ENCODE peak calls at places on chromosomes 1 and 21, in ten cellular contexts. T is mesenchymal stem cell; U is hepatocyte; F is CD8-positive, alpha-beta memory T cell; S is H7; A is heart left ventricle; J is aorta; N is thoracic aorta; C is brain microvascular endothelial cell; O is dorsolateral prefrontal cortex. H is an unnamed sample.

GRCh38 chr21:41953249-41953830 is 478 bp downstream of the C2CD2 start:
- DNase-seq in T (peak; percentile 26), U (peak; percentile 42), N (no peak), O (no peak), A (peak; percentile 40), J (no peak), C (no peak), S (peak; percentile 77), F (no peak), H (no peak)

GRCh38 chr1:43066578-43066977 is 105.5 kb downstream of the EBNA1BP2 start:
- DNase-seq in F (no peak), J (no peak), N (no peak), O (no peak), T (no peak), A (no peak), U (no peak), S (peak; percentile 14), C (no peak), H (no peak)

GRCh38 chr21:39628380-39628779 is 15.6 kb downstream of the B3GALT5 start:
- DNase-seq in J (no peak), N (no peak), T (no peak), S (no peak), F (no peak), C (no peak), A (no peak), O (no peak), U (no peak), H (no peak)

GRCh38 chr1:29812397-29813135 is 576.2 kb downstream of the PTPRU start:
- DNase-seq in F (no peak), O (no peak), T (no peak), A (no peak), S (no peak), J (peak; percentile 45), C (no peak), N (no peak), U (no peak), H (no peak)

GRCh38 chr1:101371259-101371658 is 134.4 kb downstream of the S1PR1 start:
- DNase-seq in T (peak; percentile 76), N (no peak), O (no peak), F (no peak), C (peak; percentile 79), A (no peak), U (no peak), S (no peak), J (no peak), H (peak; percentile 52)

GRCh38 chr1:64721576-64722145 is 23.2 kb upstream of the RAVER2 start:
- DNase-seq in J (no peak), F (no peak), S (no peak), U (no peak), N (no peak), C (no peak), T (no peak), A (peak; percentile 24), O (no peak), H (no peak)

GRCh38 chr1:156282143-156282478 is 514 bp downstream of the SMG5 start:
- DNase-seq in U (peak; percentile 78), A (no peak), T (no peak), C (no peak), O (no peak), J (no peak), N (no peak), F (no peak), S (no peak), H (no peak)

GRCh38 chr1:233518344-233518743 is 95.6 kb upstream of the KCNK1 start:
- DNase-seq in U (peak; percentile 44), T (peak; percentile 3), A (no peak), O (no peak), C (no peak), F (no peak), N (no peak), J (no peak), S (peak; percentile 70), H (no peak)

GRCh38 chr1:114353233-114353632 is 157.8 kb downstream of the TRIM33 start:
- DNase-seq in O (peak; percentile 39), T (no peak), J (peak; percentile 91), U (peak; percentile 64), S (peak; percentile 60), N (no peak), F (no peak), C (peak; percentile 43), A (peak; percentile 65), H (peak; percentile 92)

GRCh38 chr1:151993084-151993733 is 450 bp downstream of the S100A10 start:
- DNase-seq in S (peak; percentile 65), N (no peak), T (no peak), J (peak; percentile 83), O (no peak), C (no peak), F (peak; percentile 59), A (peak; percentile 40), U (peak; percentile 35), H (no peak)
- H3K27me3 ChIP-seq in S (no peaks in the 10 kb centered on the region), N (no peaks in the 10 kb centered on the region), T (no peaks in the 10 kb centered on the region), J (no peaks in the 10 kb centered on the region), O (no peaks in the 10 kb centered on the region), C (no peaks in the 10 kb centered on the region), F (no peaks in the 10 kb centered on the region), A (no peaks in the 10 kb centered on the region), U (no peaks in the 10 kb centered on the region), H (no peaks in the 10 kb centered on the region)

GRCh38 chr1:20409971-20410370 is 76.0 kb downstream of the CAMK2N1 start:
- DNase-seq in J (no peak), N (no peak), S (no peak), F (no peak), T (no peak), O (no peak), U (no peak), C (no peak), A (no peak), H (no peak)

GRCh38 chr1:20413791-20414140 is 72.2 kb downstream of the CAMK2N1 start:
- DNase-seq in S (no peak), O (no peak), A (no peak), U (no peak), T (no peak), F (no peak), N (no peak), J (no peak), C (no peak), H (no peak)

GRCh38 chr1:20410555-20410954 is 75.5 kb downstream of the CAMK2N1 start:
- DNase-seq in O (no peak), S (no peak), J (no peak), N (no peak), F (no peak), T (no peak), U (no peak), C (no peak), A (no peak), H (no peak)

GRCh38 chr1:20411196-20411980 is 74.6 kb downstream of the CAMK2N1 start:
- DNase-seq in O (peak; percentile 52), J (peak; percentile 80), F (no peak), N (no peak), T (peak; percentile 84), U (peak; percentile 32), A (no peak), S (no peak), C (peak; percentile 95), H (peak; percentile 94)

GRCh38 chr1:20413136-20413790 is 72.7 kb downstream of the CAMK2N1 start:
- DNase-seq in U (no peak), C (no peak), S (no peak), N (no peak), A (no peak), O (no peak), F (no peak), J (no peak), T (no peak), H (no peak)
- H3K27me3 ChIP-seq in U (no peaks in the 10 kb centered on the region), C (no peaks in the 10 kb centered on the region), S (peaks cover 49% of the 10 kb centered on the region), N (no peaks in the 10 kb centered on the region), A (peaks cover 11% of the 10 kb centered on the region), O (no peaks in the 10 kb centered on the region), F (no peaks in the 10 kb centered on the region), J (no peaks in the 10 kb centered on the region), T (no peaks in the 10 kb centered on the region), H (no peaks in the 10 kb centered on the region)

GRCh38 chr1:201228011-201228983 is 37.7 kb downstream of the IGFN1 start:
- DNase-seq in S (peak; percentile 15), C (no peak), U (no peak), N (no peak), J (no peak), O (no peak), F (peak; percentile 36), T (no peak), A (no peak), H (no peak)

GRCh38 chr1:201229095-201229494 is 38.5 kb downstream of the IGFN1 start:
- DNase-seq in U (no peak), C (no peak), S (peak; percentile 15), J (no peak), A (no peak), N (no peak), T (no peak), O (no peak), F (no peak), H (no peak)

GRCh38 chr1:201226178-201226514 is 35.5 kb downstream of the IGFN1 start:
- DNase-seq in F (no peak), C (no peak), T (no peak), N (no peak), J (no peak), U (no peak), A (no peak), S (no peak), O (no peak), H (no peak)

GRCh38 chr1:201224671-201225400 is 34.2 kb downstream of the IGFN1 start:
- DNase-seq in U (no peak), F (no peak), T (no peak), A (no peak), J (peak; percentile 51), O (no peak), C (peak; percentile 24), S (no peak), N (no peak), H (no peak)

GRCh38 chr1:201226859-201227488 is 36.4 kb downstream of the IGFN1 start:
- DNase-seq in F (no peak), S (peak; percentile 54), O (no peak), N (no peak), C (no peak), T (no peak), A (no peak), J (peak; percentile 56), U (no peak), H (no peak)
- H3K27me3 ChIP-seq in F (peaks cover 6% of the 10 kb centered on the region), S (no peaks in the 10 kb centered on the region), O (no peaks in the 10 kb centered on the region), N (no peaks in the 10 kb centered on the region), C (no peaks in the 10 kb centered on the region), T (no peaks in the 10 kb centered on the region), A (no peaks in the 10 kb centered on the region), J (no peaks in the 10 kb centered on the region), U (no peaks in the 10 kb centered on the region), H (peaks cover 4% of the 10 kb centered on the region)

GRCh38 chr1:1937549-1938275 is 18.6 kb upstream of the TMEM52 start:
- DNase-seq in F (no peak), T (no peak), C (no peak), O (no peak), J (peak; percentile 10), U (peak; percentile 1), A (no peak), N (no peak), S (no peak), H (no peak)

GRCh38 chr1:1937061-1937460 is 18.0 kb upstream of the TMEM52 start:
- DNase-seq in U (no peak), O (no peak), J (peak; percentile 53), S (no peak), A (no peak), F (no peak), C (no peak), T (no peak), N (no peak), H (no peak)

GRCh38 chr1:1939296-1940122 is 20.4 kb upstream of the TMEM52 start:
- DNase-seq in O (no peak), J (peak; percentile 72), U (peak; percentile 2), T (no peak), F (no peak), S (no peak), N (no peak), A (no peak), C (no peak), H (no peak)

GRCh38 chr1:1938613-1939295 is 19.7 kb upstream of the TMEM52 start:
- DNase-seq in N (no peak), U (no peak), O (no peak), T (no peak), J (peak; percentile 60), F (no peak), A (no peak), C (no peak), S (no peak), H (no peak)

GRCh38 chr1:1938276-1938573 is 19.1 kb upstream of the TMEM52 start:
- DNase-seq in N (no peak), J (no peak), C (no peak), O (no peak), U (no peak), F (no peak), A (no peak), T (no peak), S (no peak), H (no peak)
- H3K27me3 ChIP-seq in N (no peaks in the 10 kb centered on the region), J (no peaks in the 10 kb centered on the region), C (peaks cover 14% of the 10 kb centered on the region), O (no peaks in the 10 kb centered on the region), U (no peaks in the 10 kb centered on the region), F (no peaks in the 10 kb centered on the region), A (peaks cover 4% of the 10 kb centered on the region), T (peaks cover 7% of the 10 kb centered on the region), S (no peaks in the 10 kb centered on the region), H (no peaks in the 10 kb centered on the region)